ENCODE peak calls at places on chromosomes 1 and 21, in five cellular contexts. One of them, this sample, is unnamed.

GRCh38 chr1:168391759-168392681 is 111.3 kb downstream of the TBX19 start:
- DNase-seq in hippocampal formation: no peak
- DNase-seq in NCI-H2227 treated with DMSO at 0.1 percent for 48 hours: no peak
- DNase-seq in activated T-helper 1 cell treated with anti-CD3 and anti-CD28 coated beads, Interleukin-2, amount 50 U/mL, for 16 hours: no peak
- DNase-seq in NCI-H524: no peak
- DNase-seq in this sample: no peak

GRCh38 chr21:16775056-16775455 is 737.8 kb upstream of the CXADR start:
- DNase-seq in NCI-H524: no peak
- DNase-seq in activated T-helper 1 cell treated with anti-CD3 and anti-CD28 coated beads, Interleukin-2, amount 50 U/mL, for 16 hours: no peak
- DNase-seq in NCI-H2227 treated with DMSO at 0.1 percent for 48 hours: no peak
- DNase-seq in hippocampal formation: peak
- DNase-seq in this sample: no peak

GRCh38 chr1:93701619-93702018 is 20.0 kb upstream of the BCAR3 start:
- DNase-seq in NCI-H2227 treated with DMSO at 0.1 percent for 48 hours: no peak
- DNase-seq in activated T-helper 1 cell treated with anti-CD3 and anti-CD28 coated beads, Interleukin-2, amount 50 U/mL, for 16 hours: no peak
- DNase-seq in hippocampal formation: no peak
- DNase-seq in NCI-H524: no peak
- DNase-seq in this sample: peak

GRCh38 chr1:177170756-177171535 is at the start of gene BRINP2:
- DNase-seq in hippocampal formation: peak
- DNase-seq in NCI-H2227 treated with DMSO at 0.1 percent for 48 hours: peak
- DNase-seq in NCI-H524: peak
- DNase-seq in activated T-helper 1 cell treated with anti-CD3 and anti-CD28 coated beads, Interleukin-2, amount 50 U/mL, for 16 hours: no peak
- DNase-seq in this sample: peak

GRCh38 chr21:43922949-43923348 is 57.9 kb downstream of the AGPAT3 start:
- DNase-seq in activated T-helper 1 cell treated with anti-CD3 and anti-CD28 coated beads, Interleukin-2, amount 50 U/mL, for 16 hours: no peak
- DNase-seq in NCI-H2227 treated with DMSO at 0.1 percent for 48 hours: no peak
- DNase-seq in hippocampal formation: no peak
- DNase-seq in NCI-H524: no peak
- DNase-seq in this sample: no peak

GRCh38 chr1:41366428-41367101 is 5.3 kb downstream of the FOXO6 start:
- DNase-seq in hippocampal formation: no peak
- DNase-seq in NCI-H524: peak
- DNase-seq in activated T-helper 1 cell treated with anti-CD3 and anti-CD28 coated beads, Interleukin-2, amount 50 U/mL, for 16 hours: peak
- DNase-seq in NCI-H2227 treated with DMSO at 0.1 percent for 48 hours: peak
- DNase-seq in this sample: peak

GRCh38 chr1:154170547-154171221 is 15.8 kb upstream of the NUP210L start:
- DNase-seq in hippocampal formation: no peak
- DNase-seq in NCI-H2227 treated with DMSO at 0.1 percent for 48 hours: no peak
- DNase-seq in NCI-H524: no peak
- DNase-seq in activated T-helper 1 cell treated with anti-CD3 and anti-CD28 coated beads, Interleukin-2, amount 50 U/mL, for 16 hours: peak
- DNase-seq in this sample: no peak

GRCh38 chr1:92922378-92923035 is 38.8 kb downstream of the DIPK1A start:
- DNase-seq in activated T-helper 1 cell treated with anti-CD3 and anti-CD28 coated beads, Interleukin-2, amount 50 U/mL, for 16 hours: no peak
- DNase-seq in hippocampal formation: no peak
- DNase-seq in NCI-H524: no peak
- DNase-seq in NCI-H2227 treated with DMSO at 0.1 percent for 48 hours: no peak
- DNase-seq in this sample: peak

GRCh38 chr1:119275930-119276215 is 92.7 kb upstream of the HAO2 start:
- DNase-seq in activated T-helper 1 cell treated with anti-CD3 and anti-CD28 coated beads, Interleukin-2, amount 50 U/mL, for 16 hours: no peak
- DNase-seq in NCI-H2227 treated with DMSO at 0.1 percent for 48 hours: no peak
- DNase-seq in NCI-H524: no peak
- DNase-seq in hippocampal formation: no peak
- DNase-seq in this sample: peak

GRCh38 chr1:109624215-109625010 is 4.8 kb downstream of the AMPD2 start:
- DNase-seq in hippocampal formation: no peak
- DNase-seq in NCI-H524: no peak
- DNase-seq in NCI-H2227 treated with DMSO at 0.1 percent for 48 hours: no peak
- DNase-seq in activated T-helper 1 cell treated with anti-CD3 and anti-CD28 coated beads, Interleukin-2, amount 50 U/mL, for 16 hours: no peak
- DNase-seq in this sample: no peak

GRCh38 chr1:119582801-119583200 is 65.3 kb downstream of the ZNF697 start:
- DNase-seq in NCI-H2227 treated with DMSO at 0.1 percent for 48 hours: peak
- DNase-seq in activated T-helper 1 cell treated with anti-CD3 and anti-CD28 coated beads, Interleukin-2, amount 50 U/mL, for 16 hours: no peak
- DNase-seq in NCI-H524: peak
- DNase-seq in hippocampal formation: peak
- DNase-seq in this sample: peak